ENCODE peak calls at places on chromosomes 7 and 10, in eight cellular contexts. H is activated CD8-positive, alpha-beta memory T cell treated with anti-CD3 and anti-CD28 coated beads for 24 hours; N is ascending aorta; T is T-helper 9 cell; W is head of caudate nucleus; R is Kasumi-1; J is NCI-H69; L is renal cortical epithelial cell. I is an unnamed sample.

GRCh38 chr7:28885771-28886170 is 72.4 kb downstream of the TRIL start:
- DNase-seq in L (no peak), N (no peak), R (no peak), H (no peak), W (no peak), T (no peak), J (no peak), I (no peak)

GRCh38 chr7:55898287-55898686 is 11.0 kb downstream of the ZNF713 start:
- DNase-seq in J (no peak), W (no peak), H (no peak), N (no peak), R (peak), L (no peak), T (no peak), I (no peak)

GRCh38 chr10:63718453-63718852 is 197.3 kb downstream of the REEP3 start:
- DNase-seq in N (no peak), L (no peak), R (no peak), H (no peak), J (peak), W (no peak), T (no peak), I (no peak)

GRCh38 chr7:2504818-2505375 is 14.7 kb upstream of the LFNG start:
- DNase-seq in H (no peak), T (no peak), J (peak), W (no peak), L (no peak), N (no peak), R (no peak), I (no peak)

GRCh38 chr7:78675511-78675910 is 778.0 kb downstream of the MAGI2 start:
- DNase-seq in N (no peak), W (no peak), H (no peak), J (no peak), T (no peak), L (no peak), R (no peak), I (no peak)

GRCh38 chr10:70563230-70563629 is 39.3 kb downstream of the PRF1 start:
- DNase-seq in H (no peak), L (no peak), J (no peak), T (no peak), W (no peak), N (no peak), R (no peak), I (no peak)

GRCh38 chr7:79308176-79308575 is 145.3 kb downstream of the MAGI2 start:
- DNase-seq in W (no peak), T (no peak), H (no peak), R (no peak), N (no peak), J (peak), L (peak), I (peak)

GRCh38 chr10:43846187-43846680 is 197.6 kb upstream of the ZNF32 start:
- DNase-seq in R (no peak), H (peak), W (no peak), T (peak), L (no peak), J (no peak), N (peak), I (peak)

GRCh38 chr10:75530337-75530736 is 98.9 kb downstream of the LRMDA start:
- DNase-seq in L (peak), R (no peak), J (peak), H (no peak), W (no peak), T (no peak), N (peak), I (peak)

GRCh38 chr10:53379951-53380350 is 607.4 kb upstream of the MBL2 start:
- DNase-seq in T (no peak), J (no peak), L (peak), H (no peak), W (no peak), N (no peak), R (no peak), I (no peak)

GRCh38 chr10:35219906-35220890 is 93.6 kb downstream of the CREM start:
- DNase-seq in H (no peak), R (no peak), L (peak), T (no peak), W (no peak), N (no peak), J (no peak), I (no peak)